ENCODE peak calls at places on chromosomes 5 and 9, in seven cellular contexts. One of them, this sample, is unnamed.

GRCh38 chr5:59152701-59153245 is 569.9 kb downstream of the RAB3C start:
- DNase-seq in tibial artery: no peak
- DNase-seq in neural progenitor cell: no peak
- DNase-seq in cardiac muscle cell: no peak
- DNase-seq in K562: no peak
- DNase-seq in IMR-90: no peak
- DNase-seq in endodermal cell: no peak
- DNase-seq in this sample: no peak

GRCh38 chr5:170643591-170643990 is 139.8 kb downstream of the KCNIP1 start:
- DNase-seq in neural progenitor cell: no peak
- DNase-seq in cardiac muscle cell: no peak
- DNase-seq in K562: no peak
- DNase-seq in IMR-90: no peak
- DNase-seq in tibial artery: peak; percentile 55
- DNase-seq in endodermal cell: peak; percentile 6
- DNase-seq in this sample: no peak

GRCh38 chr5:108003178-108003577 is 332.4 kb upstream of the EFNA5 start:
- DNase-seq in K562: no peak
- DNase-seq in IMR-90: peak; percentile 61
- DNase-seq in cardiac muscle cell: peak; percentile 48
- DNase-seq in endodermal cell: no peak
- DNase-seq in tibial artery: no peak
- DNase-seq in neural progenitor cell: no peak
- DNase-seq in this sample: no peak

GRCh38 chr5:117486879-117487391 is 912.3 kb upstream of the SEMA6A start:
- DNase-seq in IMR-90: no peak
- DNase-seq in endodermal cell: peak; percentile 41
- DNase-seq in neural progenitor cell: no peak
- DNase-seq in cardiac muscle cell: no peak
- DNase-seq in K562: no peak
- DNase-seq in tibial artery: no peak
- DNase-seq in this sample: no peak

GRCh38 chr5:146213210-146213838 is 9.9 kb downstream of the RBM27 start:
- DNase-seq in K562: no peak
- DNase-seq in neural progenitor cell: no peak
- DNase-seq in tibial artery: no peak
- DNase-seq in IMR-90: peak; percentile 4
- DNase-seq in cardiac muscle cell: peak; percentile 16
- DNase-seq in endodermal cell: no peak
- DNase-seq in this sample: no peak

GRCh38 chr5:41246376-41246775 is 33.0 kb upstream of the C6 start:
- DNase-seq in neural progenitor cell: no peak
- DNase-seq in tibial artery: no peak
- DNase-seq in IMR-90: peak; percentile 96
- DNase-seq in endodermal cell: no peak
- DNase-seq in cardiac muscle cell: peak; percentile 91
- DNase-seq in K562: no peak
- DNase-seq in this sample: no peak

GRCh38 chr5:153209016-153209415 is 281.5 kb upstream of the GRIA1 start:
- DNase-seq in K562: no peak
- DNase-seq in endodermal cell: no peak
- DNase-seq in cardiac muscle cell: no peak
- DNase-seq in neural progenitor cell: no peak
- DNase-seq in IMR-90: no peak
- DNase-seq in tibial artery: no peak
- DNase-seq in this sample: no peak

GRCh38 chr9:129317179-129318011 is 139.3 kb upstream of the IER5L start:
- DNase-seq in IMR-90: peak; percentile 45
- DNase-seq in neural progenitor cell: peak; percentile 36
- DNase-seq in cardiac muscle cell: peak; percentile 67
- DNase-seq in tibial artery: peak; percentile 80
- DNase-seq in endodermal cell: peak; percentile 85
- DNase-seq in K562: no peak
- DNase-seq in this sample: no peak

GRCh38 chr5:159903134-159903533 is 13.1 kb upstream of the ADRA1B start:
- DNase-seq in tibial artery: no peak
- DNase-seq in IMR-90: no peak
- DNase-seq in K562: no peak
- DNase-seq in neural progenitor cell: no peak
- DNase-seq in cardiac muscle cell: no peak
- DNase-seq in endodermal cell: no peak
- DNase-seq in this sample: no peak

GRCh38 chr9:114081441-114082016 is 3.4 kb upstream of the AMBP start:
- DNase-seq in tibial artery: no peak
- DNase-seq in cardiac muscle cell: no peak
- DNase-seq in K562: no peak
- DNase-seq in endodermal cell: peak; percentile 20
- DNase-seq in IMR-90: no peak
- DNase-seq in neural progenitor cell: no peak
- DNase-seq in this sample: no peak

GRCh38 chr5:124399426-124399961 is 346.9 kb downstream of the ZNF608 start:
- DNase-seq in K562: no peak
- DNase-seq in IMR-90: no peak
- DNase-seq in endodermal cell: no peak
- DNase-seq in neural progenitor cell: peak; percentile 7
- DNase-seq in cardiac muscle cell: peak; percentile 41
- DNase-seq in tibial artery: no peak
- DNase-seq in this sample: no peak

GRCh38 chr5:100542086-100542485 is 6.9 kb downstream of the FAM174A start:
- DNase-seq in K562: no peak
- DNase-seq in tibial artery: no peak
- DNase-seq in cardiac muscle cell: no peak
- DNase-seq in endodermal cell: no peak
- DNase-seq in IMR-90: no peak
- DNase-seq in neural progenitor cell: no peak
- DNase-seq in this sample: no peak

GRCh38 chr5:66145737-66146136 is 1.6 kb downstream of the SREK1 start:
- DNase-seq in cardiac muscle cell: no peak
- DNase-seq in IMR-90: no peak
- DNase-seq in neural progenitor cell: no peak
- DNase-seq in tibial artery: no peak
- DNase-seq in endodermal cell: no peak
- DNase-seq in K562: no peak
- DNase-seq in this sample: no peak

GRCh38 chr9:134492721-134493470 is 148.7 kb upstream of the COL5A1 start:
- DNase-seq in IMR-90: no peak
- DNase-seq in cardiac muscle cell: no peak
- DNase-seq in neural progenitor cell: no peak
- DNase-seq in endodermal cell: no peak
- DNase-seq in tibial artery: peak; percentile 60
- DNase-seq in K562: no peak
- DNase-seq in this sample: no peak

GRCh38 chr5:318341-318897 is 3.1 kb upstream of the AHRR start:
- DNase-seq in tibial artery: no peak
- DNase-seq in IMR-90: peak; percentile 46
- DNase-seq in neural progenitor cell: no peak
- DNase-seq in cardiac muscle cell: peak; percentile 32
- DNase-seq in endodermal cell: no peak
- DNase-seq in K562: no peak
- DNase-seq in this sample: no peak

GRCh38 chr5:175895701-175896102 is 24.3 kb downstream of the CPLX2 start:
- DNase-seq in tibial artery: no peak
- DNase-seq in cardiac muscle cell: no peak
- DNase-seq in endodermal cell: no peak
- DNase-seq in neural progenitor cell: peak; percentile 64
- DNase-seq in K562: no peak
- DNase-seq in IMR-90: no peak
- DNase-seq in this sample: no peak

GRCh38 chr5:43020294-43020711 is 19.8 kb downstream of the ANXA2R start:
- DNase-seq in endodermal cell: peak; percentile 77
- DNase-seq in K562: no peak
- DNase-seq in neural progenitor cell: peak; percentile 70
- DNase-seq in cardiac muscle cell: peak; percentile 54
- DNase-seq in IMR-90: peak; percentile 59
- DNase-seq in tibial artery: no peak
- DNase-seq in this sample: no peak

GRCh38 chr9:112249277-112249676 is 74.2 kb upstream of the SUSD1 start:
- DNase-seq in endodermal cell: no peak
- DNase-seq in cardiac muscle cell: peak; percentile 30
- DNase-seq in IMR-90: peak; percentile 39
- DNase-seq in tibial artery: no peak
- DNase-seq in neural progenitor cell: no peak
- DNase-seq in K562: no peak
- DNase-seq in this sample: no peak

GRCh38 chr9:101477736-101478135 is 42.2 kb upstream of the ALDOB start:
- DNase-seq in K562: no peak
- DNase-seq in cardiac muscle cell: no peak
- DNase-seq in IMR-90: peak; percentile 51
- DNase-seq in neural progenitor cell: no peak
- DNase-seq in endodermal cell: no peak
- DNase-seq in tibial artery: no peak
- DNase-seq in this sample: no peak

GRCh38 chr9:35085078-35085477 is 5.3 kb upstream of the FANCG start:
- DNase-seq in cardiac muscle cell: no peak
- DNase-seq in endodermal cell: no peak
- DNase-seq in IMR-90: no peak
- DNase-seq in neural progenitor cell: no peak
- DNase-seq in K562: no peak
- DNase-seq in tibial artery: no peak
- DNase-seq in this sample: no peak

DNA sequence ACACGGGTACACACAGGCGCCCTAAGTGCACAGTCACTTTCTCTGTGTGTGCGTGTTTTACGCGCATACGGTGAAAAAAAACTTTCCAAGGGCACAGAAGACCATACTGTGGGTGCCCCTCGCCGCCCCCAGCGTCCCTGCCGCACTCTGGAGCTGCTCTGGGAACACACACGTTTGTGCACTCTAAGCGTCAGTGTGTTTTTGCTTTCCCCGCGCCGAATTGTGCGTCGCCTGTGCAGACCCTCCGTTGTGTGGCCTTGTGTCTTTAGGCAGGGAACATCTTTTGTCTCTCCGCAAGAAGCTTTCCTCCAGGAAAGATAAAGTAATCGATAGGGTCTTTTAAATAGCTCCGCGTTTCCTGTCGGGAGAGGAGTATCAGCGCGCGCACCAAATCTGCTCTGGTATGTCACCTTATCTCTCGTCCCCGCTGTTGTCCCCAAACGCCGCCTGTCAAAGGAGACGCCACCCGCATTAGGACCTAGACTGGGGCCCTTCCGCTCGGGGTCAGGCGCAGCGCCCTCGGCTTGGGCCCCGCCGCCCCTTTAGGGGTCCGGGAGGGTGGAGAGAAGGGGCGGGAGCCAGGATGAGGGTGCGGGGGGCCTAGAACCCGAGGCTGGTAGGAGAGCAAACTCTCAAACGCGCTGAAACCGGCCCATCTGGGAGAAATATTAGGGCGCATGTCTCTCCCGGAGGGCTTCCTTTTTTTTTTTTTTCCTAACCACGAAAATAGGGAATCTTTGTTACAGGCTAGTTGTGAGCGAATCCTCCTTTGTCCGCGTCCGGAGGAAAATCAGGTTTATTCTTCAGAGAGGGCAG is 10.5 kb upstream of the NKX2-5 start:
- DNase-seq in endodermal cell: peak; percentile 89
- DNase-seq in neural progenitor cell: peak; percentile 93
- DNase-seq in cardiac muscle cell: no peak
- DNase-seq in IMR-90: no peak
- DNase-seq in tibial artery: no peak
- DNase-seq in K562: no peak
- DNase-seq in this sample: no peak
- H3K27me3 ChIP-seq in endodermal cell: peaks cover 100% of the 10 kb centered on the region
- H3K27me3 ChIP-seq in neural progenitor cell: peaks cover 100% of the 10 kb centered on the region
- H3K27me3 ChIP-seq in cardiac muscle cell: no peaks in the 10 kb centered on the region
- H3K27me3 ChIP-seq in IMR-90: peaks cover 83% of the 10 kb centered on the region
- H3K27me3 ChIP-seq in tibial artery: no peaks in the 10 kb centered on the region
- H3K27me3 ChIP-seq in K562: peaks cover 57% of the 10 kb centered on the region
- H3K27me3 ChIP-seq in this sample: peaks cover 49% of the 10 kb centered on the region

DNA sequence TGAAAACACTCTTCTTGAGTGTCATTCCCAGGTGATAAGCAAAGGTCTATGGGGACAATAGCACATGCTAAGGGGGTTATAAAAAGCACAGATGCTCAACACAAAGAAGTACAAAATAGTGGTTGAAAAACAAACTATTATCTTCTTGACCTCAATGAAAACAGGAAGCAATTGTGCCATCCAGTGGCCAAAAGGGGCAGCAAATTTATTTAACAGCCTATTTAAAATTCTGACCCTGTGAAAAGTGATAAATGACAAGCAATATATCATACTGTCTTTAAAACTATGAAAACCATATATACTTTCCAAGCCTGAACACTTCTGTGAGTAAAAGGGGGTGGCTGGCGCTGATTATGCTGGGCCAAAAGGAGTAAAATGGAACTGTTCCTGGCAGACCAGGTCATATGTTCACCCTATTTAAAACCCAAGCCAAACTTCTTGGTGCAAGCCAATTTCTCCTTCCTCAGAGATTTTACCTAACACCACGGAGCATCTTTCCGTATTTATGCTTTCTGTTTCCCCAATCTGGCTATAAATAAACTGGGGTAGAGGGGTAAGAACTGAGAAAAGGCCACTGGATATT is 29.7 kb downstream of the TEX10 start:
- DNase-seq in tibial artery: no peak
- DNase-seq in neural progenitor cell: peak; percentile 45
- DNase-seq in K562: peak; percentile 19
- DNase-seq in IMR-90: peak; percentile 51
- DNase-seq in endodermal cell: peak; percentile 71
- DNase-seq in cardiac muscle cell: peak; percentile 63
- DNase-seq in this sample: peak; percentile 20
- TF ChIP-seq CTCF in tibial artery: peak; percentile 47
- TF ChIP-seq CTCF in neural progenitor cell: peak; percentile 79
- TF ChIP-seq CTCF in K562: peak; percentile 47
- TF ChIP-seq CTCF in IMR-90: peak; percentile 76
- TF ChIP-seq CTCF in endodermal cell: peak; percentile 86
- TF ChIP-seq CTCF in cardiac muscle cell: peak; percentile 65
- TF ChIP-seq CTCF in this sample: peak; percentile 13

GRCh38 chr9:91882628-91883027 is 67.4 kb downstream of the ROR2 start:
- DNase-seq in K562: no peak
- DNase-seq in IMR-90: no peak
- DNase-seq in neural progenitor cell: no peak
- DNase-seq in tibial artery: no peak
- DNase-seq in cardiac muscle cell: no peak
- DNase-seq in endodermal cell: peak; percentile 44
- DNase-seq in this sample: no peak
- H3K27me3 ChIP-seq in K562: no peaks in the 10 kb centered on the region
- H3K27me3 ChIP-seq in IMR-90: no peaks in the 10 kb centered on the region
- H3K27me3 ChIP-seq in neural progenitor cell: no peaks in the 10 kb centered on the region
- H3K27me3 ChIP-seq in tibial artery: no peaks in the 10 kb centered on the region
- H3K27me3 ChIP-seq in cardiac muscle cell: no peaks in the 10 kb centered on the region
- H3K27me3 ChIP-seq in endodermal cell: no peaks in the 10 kb centered on the region
- H3K27me3 ChIP-seq in this sample: no peaks in the 10 kb centered on the region

DNA sequence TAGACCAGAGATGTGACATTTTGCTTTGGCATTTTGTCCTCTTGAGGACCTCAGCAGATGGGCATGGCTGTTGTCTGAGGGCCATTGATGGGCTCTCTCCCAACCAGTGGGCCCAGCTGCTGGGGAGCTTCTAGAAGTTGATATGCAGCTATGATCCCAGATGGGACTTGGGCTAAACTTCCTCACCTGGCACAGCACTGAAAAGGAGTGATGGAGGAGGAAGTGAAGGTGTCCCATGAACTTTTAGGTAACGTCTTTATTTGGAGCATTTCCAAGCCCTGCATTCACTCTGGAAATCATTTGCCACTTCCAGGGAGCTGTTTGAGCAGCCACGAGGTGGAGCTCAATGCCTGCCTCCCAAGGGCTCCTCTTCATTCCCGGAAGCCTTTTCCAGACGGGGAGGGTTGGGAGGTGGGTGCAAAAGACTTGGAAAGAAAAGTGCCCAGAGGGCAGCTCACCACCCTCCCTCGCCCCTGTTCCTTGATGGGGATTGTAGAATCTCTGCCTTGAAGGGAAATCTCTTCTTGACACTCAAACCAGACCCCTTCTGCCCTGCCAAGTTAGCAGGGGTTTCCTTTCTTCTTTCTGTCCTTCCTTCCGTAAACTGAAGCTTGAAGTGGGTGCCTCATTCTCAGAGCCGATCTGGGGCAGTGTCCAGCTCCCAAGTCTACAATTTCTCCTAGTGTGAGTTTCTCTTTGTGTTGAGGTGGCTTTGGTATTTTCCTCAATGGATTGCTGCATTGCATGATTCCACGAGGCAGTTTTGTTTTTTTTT is 18.1 kb upstream of the NEUROG1 start:
- DNase-seq in endodermal cell: peak; percentile 86
- DNase-seq in K562: peak; percentile 41
- DNase-seq in neural progenitor cell: peak; percentile 65
- DNase-seq in tibial artery: no peak
- DNase-seq in cardiac muscle cell: peak; percentile 32
- DNase-seq in IMR-90: peak; percentile 7
- DNase-seq in this sample: no peak
- TF ChIP-seq CTCF in endodermal cell: peak; percentile 78
- TF ChIP-seq CTCF in K562: peak; percentile 60
- TF ChIP-seq CTCF in neural progenitor cell: peak; percentile 66
- TF ChIP-seq CTCF in tibial artery: no peak
- TF ChIP-seq CTCF in cardiac muscle cell: peak; percentile 46
- TF ChIP-seq CTCF in IMR-90: peak; percentile 38
- TF ChIP-seq CTCF in this sample: no peak